ENCODE peak calls at places on chromosomes 4 and X, in seven cellular contexts. One of them, this sample, is unnamed.

GRCh38 chrX:76148753-76149152 is 24.1 kb upstream of the PBDC1 start:
- DNase-seq in K562: no peak
- DNase-seq in HCT116: no peak
- DNase-seq in SK-N-SH: no peak
- DNase-seq in HepG2: peak; percentile 17
- DNase-seq in H1: no peak
- DNase-seq in GM12878: peak; percentile 45
- DNase-seq in this sample: no peak

GRCh38 chr4:150949943-150950342 is 65.1 kb downstream of the LRBA start:
- DNase-seq in K562: no peak
- DNase-seq in HCT116: no peak
- DNase-seq in SK-N-SH: no peak
- DNase-seq in HepG2: no peak
- DNase-seq in H1: no peak
- DNase-seq in GM12878: no peak
- DNase-seq in this sample: no peak

GRCh38 chrX:16695079-16695676 is 17.3 kb downstream of the CTPS2 start:
- DNase-seq in K562: peak; percentile 62
- DNase-seq in HCT116: peak; percentile 26
- DNase-seq in SK-N-SH: peak; percentile 69
- DNase-seq in HepG2: peak; percentile 29
- DNase-seq in H1: no peak
- DNase-seq in GM12878: no peak
- DNase-seq in this sample: no peak

GRCh38 chr4:105966046-105966445 is 70.8 kb downstream of the NPNT start:
- DNase-seq in K562: no peak
- DNase-seq in HCT116: no peak
- DNase-seq in SK-N-SH: no peak
- DNase-seq in HepG2: no peak
- DNase-seq in H1: no peak
- DNase-seq in GM12878: no peak
- DNase-seq in this sample: no peak

GRCh38 chrX:40440841-40441240 is 139.9 kb upstream of the ATP6AP2 start:
- DNase-seq in K562: no peak
- DNase-seq in HCT116: no peak
- DNase-seq in SK-N-SH: no peak
- DNase-seq in HepG2: no peak
- DNase-seq in H1: no peak
- DNase-seq in GM12878: no peak
- DNase-seq in this sample: no peak

GRCh38 chrX:55484948-55485347 is 4.7 kb downstream of the USP51 start:
- DNase-seq in K562: no peak
- DNase-seq in HCT116: no peak
- DNase-seq in SK-N-SH: no peak
- DNase-seq in HepG2: no peak
- DNase-seq in H1: no peak
- DNase-seq in GM12878: no peak
- DNase-seq in this sample: no peak

GRCh38 chr4:38562751-38563198 is 101.2 kb upstream of the KLF3 start:
- DNase-seq in K562: no peak
- DNase-seq in HCT116: no peak
- DNase-seq in SK-N-SH: peak; percentile 29
- DNase-seq in HepG2: peak; percentile 18
- DNase-seq in H1: no peak
- DNase-seq in GM12878: no peak
- DNase-seq in this sample: no peak

GRCh38 chrX:142204522-142205433 is at the start of gene MAGEC2:
- DNase-seq in K562: peak; percentile 60
- DNase-seq in HCT116: no peak
- DNase-seq in SK-N-SH: no peak
- DNase-seq in HepG2: no peak
- DNase-seq in H1: no peak
- DNase-seq in GM12878: no peak
- DNase-seq in this sample: no peak

GRCh38 chr4:39662683-39663082 is 24.0 kb upstream of the SMIM14 start:
- DNase-seq in K562: no peak
- DNase-seq in HCT116: no peak
- DNase-seq in SK-N-SH: no peak
- DNase-seq in HepG2: no peak
- DNase-seq in H1: no peak
- DNase-seq in GM12878: no peak
- DNase-seq in this sample: no peak

GRCh38 chr4:32840461-32841189 is 2120.5 kb downstream of the PCDH7 start:
- DNase-seq in K562: no peak
- DNase-seq in HCT116: no peak
- DNase-seq in SK-N-SH: no peak
- DNase-seq in HepG2: no peak
- DNase-seq in H1: no peak
- DNase-seq in GM12878: no peak
- DNase-seq in this sample: no peak

GRCh38 chrX:45623266-45623665 is 422.6 kb upstream of the DIPK2B start:
- DNase-seq in K562: no peak
- DNase-seq in HCT116: no peak
- DNase-seq in SK-N-SH: no peak
- DNase-seq in HepG2: no peak
- DNase-seq in H1: no peak
- DNase-seq in GM12878: no peak
- DNase-seq in this sample: peak; percentile 51

GRCh38 chrX:13719192-13719856 is 15.1 kb downstream of the TRAPPC2 start:
- DNase-seq in K562: no peak
- DNase-seq in HCT116: no peak
- DNase-seq in SK-N-SH: no peak
- DNase-seq in HepG2: peak; percentile 20
- DNase-seq in H1: no peak
- DNase-seq in GM12878: no peak
- DNase-seq in this sample: no peak

GRCh38 chrX:81414630-81415029 is 212.7 kb downstream of the SH3BGRL start:
- DNase-seq in K562: no peak
- DNase-seq in HCT116: no peak
- DNase-seq in SK-N-SH: no peak
- DNase-seq in HepG2: no peak
- DNase-seq in H1: no peak
- DNase-seq in GM12878: no peak
- DNase-seq in this sample: peak; percentile 7
- TF ChIP-seq JUND in K562: no peak
- TF ChIP-seq JUND in HCT116: no peak
- TF ChIP-seq JUND in SK-N-SH: no peak
- TF ChIP-seq JUND in HepG2: no peak
- TF ChIP-seq JUND in H1: no peak
- TF ChIP-seq JUND in GM12878: no peak
- TF ChIP-seq JUND in this sample: no peak

GRCh38 chrX:154784149-154784985 is 20.9 kb downstream of the MPP1 start:
- DNase-seq in K562: peak; percentile 37
- DNase-seq in HCT116: no peak
- DNase-seq in SK-N-SH: no peak
- DNase-seq in HepG2: no peak
- DNase-seq in H1: no peak
- DNase-seq in GM12878: no peak
- DNase-seq in this sample: no peak
- TF ChIP-seq JUND in K562: peak; percentile 55
- TF ChIP-seq JUND in HCT116: no peak
- TF ChIP-seq JUND in SK-N-SH: no peak
- TF ChIP-seq JUND in HepG2: no peak
- TF ChIP-seq JUND in H1: no peak
- TF ChIP-seq JUND in GM12878: no peak
- TF ChIP-seq JUND in this sample: no peak

GRCh38 chr4:83490876-83491450 is 6.1 kb upstream of the ABRAXAS1 start:
- DNase-seq in K562: peak; percentile 72
- DNase-seq in HCT116: peak; percentile 42
- DNase-seq in SK-N-SH: peak; percentile 64
- DNase-seq in HepG2: peak; percentile 34
- DNase-seq in H1: no peak
- DNase-seq in GM12878: no peak
- DNase-seq in this sample: peak; percentile 10
- TF ChIP-seq JUND in K562: no peak
- TF ChIP-seq JUND in HCT116: no peak
- TF ChIP-seq JUND in SK-N-SH: no peak
- TF ChIP-seq JUND in HepG2: no peak
- TF ChIP-seq JUND in H1: no peak
- TF ChIP-seq JUND in GM12878: no peak
- TF ChIP-seq JUND in this sample: no peak

GRCh38 chr4:139869810-139870209 is 204.2 kb downstream of the MGST2 start:
- DNase-seq in K562: no peak
- DNase-seq in HCT116: no peak
- DNase-seq in SK-N-SH: no peak
- DNase-seq in HepG2: no peak
- DNase-seq in H1: no peak
- DNase-seq in GM12878: no peak
- DNase-seq in this sample: no peak

GRCh38 chr4:139872274-139872673 is 206.7 kb downstream of the MGST2 start:
- DNase-seq in K562: no peak
- DNase-seq in HCT116: no peak
- DNase-seq in SK-N-SH: no peak
- DNase-seq in HepG2: peak; percentile 47
- DNase-seq in H1: no peak
- DNase-seq in GM12878: no peak
- DNase-seq in this sample: no peak

GRCh38 chr4:139865537-139865936 is 199.9 kb downstream of the MGST2 start:
- DNase-seq in K562: no peak
- DNase-seq in HCT116: no peak
- DNase-seq in SK-N-SH: no peak
- DNase-seq in HepG2: no peak
- DNase-seq in H1: no peak
- DNase-seq in GM12878: no peak
- DNase-seq in this sample: no peak

GRCh38 chr4:139861471-139861870 is 195.9 kb downstream of the MGST2 start:
- DNase-seq in K562: no peak
- DNase-seq in HCT116: no peak
- DNase-seq in SK-N-SH: no peak
- DNase-seq in HepG2: peak; percentile 44
- DNase-seq in H1: no peak
- DNase-seq in GM12878: no peak
- DNase-seq in this sample: no peak

DNA sequence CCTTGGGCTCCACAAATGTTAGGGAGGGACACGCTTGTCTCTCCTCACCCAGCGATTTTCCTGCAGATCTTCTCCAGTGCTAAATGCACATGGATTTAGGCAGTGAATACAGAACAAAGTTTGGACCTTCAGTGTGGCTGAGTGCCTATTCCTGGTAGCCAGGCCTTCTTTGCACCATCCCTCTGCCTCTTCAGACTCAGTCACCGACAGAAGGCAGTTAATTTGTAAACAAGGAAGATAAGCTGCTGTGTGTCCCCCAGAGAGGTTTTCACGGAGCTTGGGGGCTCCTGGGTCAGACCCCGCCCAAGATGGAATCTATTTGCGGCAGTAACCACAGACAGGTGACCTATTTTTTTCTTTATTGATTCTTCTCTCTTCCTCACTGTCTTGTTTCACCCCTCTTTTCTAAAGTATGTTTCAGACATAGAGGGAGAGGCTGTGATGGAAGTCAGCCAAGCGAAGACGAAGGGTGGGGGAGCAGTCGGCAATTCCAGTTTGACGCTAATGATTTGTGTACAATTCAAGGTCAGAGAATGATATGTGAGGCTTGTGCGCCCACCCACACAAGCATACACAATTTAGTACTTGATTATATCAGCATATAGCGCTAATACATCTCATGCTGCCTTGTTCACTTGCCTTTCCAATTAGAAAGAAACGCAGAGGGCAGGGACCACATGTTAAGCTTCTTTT is 200.8 kb downstream of the MGST2 start:
- DNase-seq in K562: no peak
- DNase-seq in HCT116: no peak
- DNase-seq in SK-N-SH: peak; percentile 65
- DNase-seq in HepG2: no peak
- DNase-seq in H1: no peak
- DNase-seq in GM12878: no peak
- DNase-seq in this sample: no peak
- TF ChIP-seq JUND in K562: no peak
- TF ChIP-seq JUND in HCT116: no peak
- TF ChIP-seq JUND in SK-N-SH: no peak
- TF ChIP-seq JUND in HepG2: no peak
- TF ChIP-seq JUND in H1: no peak
- TF ChIP-seq JUND in GM12878: no peak
- TF ChIP-seq JUND in this sample: no peak

GRCh38 chr4:59818656-59819055 is 1381.5 kb upstream of the ADGRL3 start:
- DNase-seq in K562: no peak
- DNase-seq in HCT116: no peak
- DNase-seq in SK-N-SH: no peak
- DNase-seq in HepG2: no peak
- DNase-seq in H1: no peak
- DNase-seq in GM12878: peak; percentile 15
- DNase-seq in this sample: peak; percentile 6
- TF ChIP-seq JUND in K562: no peak
- TF ChIP-seq JUND in HCT116: no peak
- TF ChIP-seq JUND in SK-N-SH: no peak
- TF ChIP-seq JUND in HepG2: no peak
- TF ChIP-seq JUND in H1: no peak
- TF ChIP-seq JUND in GM12878: no peak
- TF ChIP-seq JUND in this sample: no peak

GRCh38 chrX:48086119-48086518 is 14.7 kb upstream of the ZNF630 start:
- DNase-seq in K562: no peak
- DNase-seq in HCT116: peak; percentile 8
- DNase-seq in SK-N-SH: no peak
- DNase-seq in HepG2: peak; percentile 27
- DNase-seq in H1: no peak
- DNase-seq in GM12878: no peak
- DNase-seq in this sample: no peak
- TF ChIP-seq JUND in K562: no peak
- TF ChIP-seq JUND in HCT116: no peak
- TF ChIP-seq JUND in SK-N-SH: no peak
- TF ChIP-seq JUND in HepG2: no peak
- TF ChIP-seq JUND in H1: no peak
- TF ChIP-seq JUND in GM12878: no peak
- TF ChIP-seq JUND in this sample: no peak

GRCh38 chrX:136255543-136255942 is 4.3 kb upstream of the MAP7D3 start:
- DNase-seq in K562: no peak
- DNase-seq in HCT116: no peak
- DNase-seq in SK-N-SH: no peak
- DNase-seq in HepG2: no peak
- DNase-seq in H1: no peak
- DNase-seq in GM12878: no peak
- DNase-seq in this sample: no peak

GRCh38 chrX:136251042-136251991 is at the start of gene MAP7D3:
- DNase-seq in K562: peak; percentile 86
- DNase-seq in HCT116: peak; percentile 16
- DNase-seq in SK-N-SH: peak; percentile 91
- DNase-seq in HepG2: no peak
- DNase-seq in H1: peak; percentile 27
- DNase-seq in GM12878: no peak
- DNase-seq in this sample: no peak

GRCh38 chrX:136246201-136246600 is 5.0 kb downstream of the MAP7D3 start:
- DNase-seq in K562: no peak
- DNase-seq in HCT116: no peak
- DNase-seq in SK-N-SH: no peak
- DNase-seq in HepG2: no peak
- DNase-seq in H1: no peak
- DNase-seq in GM12878: no peak
- DNase-seq in this sample: no peak

GRCh38 chrX:136250191-136251041 is 784 bp downstream of the MAP7D3 start:
- DNase-seq in K562: no peak
- DNase-seq in HCT116: no peak
- DNase-seq in SK-N-SH: no peak
- DNase-seq in HepG2: no peak
- DNase-seq in H1: no peak
- DNase-seq in GM12878: no peak
- DNase-seq in this sample: no peak
- TF ChIP-seq JUND in K562: no peak
- TF ChIP-seq JUND in HCT116: no peak
- TF ChIP-seq JUND in SK-N-SH: no peak
- TF ChIP-seq JUND in HepG2: no peak
- TF ChIP-seq JUND in H1: no peak
- TF ChIP-seq JUND in GM12878: no peak
- TF ChIP-seq JUND in this sample: no peak